ENCODE peak calls at places on chromosomes 3 and 15, in nine cellular contexts. L is left lung, E is heart right ventricle, V is lower lobe of right lung, R is nephron progenitor cell, C is MCF 10A, N is kidney epithelial cell, T is HFF-Myc, Z is A673. Q is an unnamed sample.

GRCh38 chr15:28043625-28044520 is 55.2 kb downstream of the OCA2 start:
- DNase-seq in L (no peak), E (no peak), V (no peak), R (no peak), C (no peak), N (peak), T (no peak), Z (no peak), Q (no peak)

GRCh38 chr3:45778761-45779201 is 17.6 kb downstream of the SLC6A20 start:
- DNase-seq in L (no peak), E (no peak), V (no peak), R (no peak), C (no peak), N (no peak), T (no peak), Z (no peak), Q (peak)

GRCh38 chr3:147113293-147114045 is 292.9 kb downstream of the ZIC4 start:
- DNase-seq in L (no peak), E (no peak), V (no peak), R (no peak), C (peak), N (peak), T (peak), Z (peak), Q (no peak)

GRCh38 chr3:45367451-45367850 is 20.9 kb upstream of the LARS2 start:
- DNase-seq in L (no peak), E (no peak), V (no peak), R (no peak), C (no peak), N (peak), T (peak), Z (no peak), Q (no peak)

GRCh38 chr3:149371723-149372114 is 5.7 kb downstream of the TM4SF1 start:
- DNase-seq in L (no peak), E (no peak), V (no peak), R (no peak), C (no peak), N (no peak), T (no peak), Z (no peak), Q (no peak)

GRCh38 chr3:41418961-41419691 is 219.8 kb downstream of the CTNNB1 start:
- DNase-seq in L (no peak), E (no peak), V (no peak), R (no peak), C (peak), N (peak), T (no peak), Z (no peak), Q (no peak)

GRCh38 chr3:35727179-35727578 is 87.9 kb downstream of the ARPP21 start:
- DNase-seq in L (no peak), E (no peak), V (no peak), R (no peak), C (no peak), N (no peak), T (no peak), Z (no peak), Q (no peak)

GRCh38 chr15:43433160-43433559 is 59.8 kb downstream of the TP53BP1 start:
- DNase-seq in L (no peak), E (no peak), V (no peak), R (no peak), C (no peak), N (no peak), T (no peak), Z (no peak), Q (no peak)

GRCh38 chr3:126389112-126389791 is 5.5 kb upstream of the CFAP100 start:
- DNase-seq in L (peak), E (peak), V (peak), R (peak), C (peak), N (no peak), T (peak), Z (peak), Q (peak)

GRCh38 chr3:12658593-12659058 is 5.3 kb downstream of the RAF1 start:
- DNase-seq in L (no peak), E (no peak), V (no peak), R (no peak), C (peak), N (no peak), T (peak), Z (peak), Q (no peak)

GRCh38 chr3:109188726-109189125 is 52.2 kb downstream of the C3orf85 start:
- DNase-seq in L (no peak), E (no peak), V (no peak), R (peak), C (no peak), N (no peak), T (no peak), Z (no peak), Q (no peak)

GRCh38 chr3:21390856-21391255 is 360.2 kb downstream of the ZNF385D start:
- DNase-seq in L (no peak), E (no peak), V (no peak), R (no peak), C (no peak), N (no peak), T (no peak), Z (no peak), Q (no peak)

GRCh38 chr3:173748140-173748539 is 350.6 kb downstream of the NLGN1 start:
- DNase-seq in L (no peak), E (no peak), V (no peak), R (no peak), C (no peak), N (no peak), T (no peak), Z (no peak), Q (no peak)

GRCh38 chr3:139571744-139572143 is 32.2 kb upstream of the RBP1 start:
- DNase-seq in L (no peak), E (no peak), V (no peak), R (no peak), C (no peak), N (no peak), T (no peak), Z (no peak), Q (no peak)

GRCh38 chr3:139572847-139573672 is 33.5 kb upstream of the RBP1 start:
- DNase-seq in L (no peak), E (no peak), V (peak), R (no peak), C (peak), N (no peak), T (no peak), Z (peak), Q (no peak)

GRCh38 chr3:139578783-139579182 is 39.2 kb upstream of the RBP1 start:
- DNase-seq in L (no peak), E (no peak), V (no peak), R (no peak), C (no peak), N (no peak), T (no peak), Z (no peak), Q (no peak)

GRCh38 chr3:139577899-139578298 is 38.4 kb upstream of the RBP1 start:
- DNase-seq in L (no peak), E (no peak), V (no peak), R (no peak), C (no peak), N (no peak), T (no peak), Z (peak), Q (no peak)

GRCh38 chr3:139574026-139574947 is 34.7 kb upstream of the RBP1 start:
- DNase-seq in L (no peak), E (peak), V (no peak), R (no peak), C (peak), N (no peak), T (no peak), Z (peak), Q (no peak)
- TF ChIP-seq CTCF in L (no peak), E (no peak), V (no peak), R (no peak), C (no peak), N (no peak), T (no peak), Z (peak), Q (no peak)

GRCh38 chr3:58356054-58356453 is 23.4 kb downstream of the PXK start:
- DNase-seq in L (no peak), E (peak), V (peak), R (no peak), C (no peak), N (no peak), T (no peak), Z (no peak), Q (no peak)

GRCh38 chr3:58358808-58359207 is 26.1 kb downstream of the PXK start:
- DNase-seq in L (no peak), E (no peak), V (no peak), R (no peak), C (no peak), N (no peak), T (no peak), Z (no peak), Q (no peak)

GRCh38 chr3:58358092-58358491 is 25.4 kb downstream of the PXK start:
- DNase-seq in L (no peak), E (no peak), V (no peak), R (no peak), C (no peak), N (no peak), T (no peak), Z (no peak), Q (no peak)

GRCh38 chr3:58355174-58355573 is 22.5 kb downstream of the PXK start:
- DNase-seq in L (no peak), E (no peak), V (no peak), R (no peak), C (no peak), N (no peak), T (no peak), Z (no peak), Q (no peak)

DNA sequence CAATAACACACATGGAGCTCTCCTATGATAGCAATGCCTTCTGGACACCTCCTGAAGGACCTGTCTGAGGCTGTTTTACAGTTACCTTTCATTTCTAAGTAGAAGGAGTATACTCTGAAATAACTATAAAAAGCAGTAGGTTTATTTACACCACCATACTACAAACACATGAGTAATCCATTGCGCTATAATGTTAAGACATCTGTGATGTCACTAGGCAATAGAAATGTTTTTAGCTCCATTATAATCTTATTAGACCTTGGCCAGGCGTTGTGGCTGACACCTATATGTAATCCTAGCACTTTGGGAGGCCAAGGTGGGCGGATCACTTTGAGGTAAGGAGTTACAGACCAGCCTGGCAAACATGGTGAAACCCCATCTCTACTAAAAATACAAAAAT is 24.7 kb downstream of the PXK start:
- DNase-seq in L (no peak), E (no peak), V (no peak), R (no peak), C (no peak), N (no peak), T (no peak), Z (no peak), Q (no peak)
- TF ChIP-seq CTCF in L (no peak), E (no peak), V (no peak), R (no peak), C (no peak), N (no peak), T (no peak), Z (no peak), Q (no peak)

GRCh38 chr15:75145027-75145841 is 56.4 kb upstream of the C15orf39 start:
- DNase-seq in L (no peak), E (no peak), V (no peak), R (no peak), C (peak), N (no peak), T (no peak), Z (no peak), Q (no peak)
- TF ChIP-seq CTCF in L (no peak), E (no peak), V (no peak), R (no peak), C (no peak), N (no peak), T (no peak), Z (no peak), Q (no peak)

GRCh38 chr15:65619636-65620290 is 2.0 kb upstream of the SLC24A1 start:
- DNase-seq in L (no peak), E (no peak), V (no peak), R (no peak), C (no peak), N (no peak), T (no peak), Z (no peak), Q (no peak)

GRCh38 chr15:65618575-65619109 is 3.1 kb upstream of the SLC24A1 start:
- DNase-seq in L (no peak), E (no peak), V (no peak), R (no peak), C (no peak), N (no peak), T (no peak), Z (no peak), Q (no peak)

GRCh38 chr15:65620833-65621232 is 905 bp upstream of the SLC24A1 start:
- DNase-seq in L (no peak), E (no peak), V (no peak), R (no peak), C (no peak), N (no peak), T (no peak), Z (no peak), Q (no peak)

GRCh38 chr15:65623103-65623502 is 1.4 kb downstream of the SLC24A1 start:
- DNase-seq in L (no peak), E (no peak), V (no peak), R (no peak), C (no peak), N (no peak), T (no peak), Z (no peak), Q (no peak)

DNA sequence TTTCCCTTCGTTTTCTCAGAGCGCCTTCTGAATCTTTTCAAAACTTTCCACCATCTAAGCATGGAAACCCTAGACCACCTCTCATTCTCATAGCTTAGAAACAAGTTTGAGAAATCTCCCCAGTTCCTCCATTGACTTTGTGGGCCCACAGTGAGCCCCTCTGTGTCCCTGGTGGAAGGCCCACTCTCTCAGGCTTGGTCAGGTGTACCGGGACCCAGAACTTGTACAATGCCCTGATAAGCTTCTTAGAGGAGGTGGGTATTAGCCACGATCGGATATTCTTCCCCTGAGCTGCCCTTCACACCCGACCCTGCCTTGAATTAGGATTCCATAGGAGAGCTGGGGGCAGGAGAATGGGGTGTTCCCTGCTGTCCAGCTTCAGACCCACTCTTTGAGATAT is at the start of gene SLC24A1:
- DNase-seq in L (no peak), E (no peak), V (no peak), R (no peak), C (no peak), N (no peak), T (no peak), Z (no peak), Q (no peak)
- TF ChIP-seq CTCF in L (no peak), E (no peak), V (no peak), R (no peak), C (no peak), N (no peak), T (no peak), Z (no peak), Q (no peak)

GRCh38 chr15:98781838-98782237 is 133.5 kb downstream of the IGF1R start:
- DNase-seq in L (no peak), E (no peak), V (no peak), R (no peak), C (no peak), N (no peak), T (no peak), Z (no peak), Q (no peak)
- TF ChIP-seq CTCF in L (no peak), E (no peak), V (no peak), R (no peak), C (no peak), N (no peak), T (no peak), Z (no peak), Q (no peak)

DNA sequence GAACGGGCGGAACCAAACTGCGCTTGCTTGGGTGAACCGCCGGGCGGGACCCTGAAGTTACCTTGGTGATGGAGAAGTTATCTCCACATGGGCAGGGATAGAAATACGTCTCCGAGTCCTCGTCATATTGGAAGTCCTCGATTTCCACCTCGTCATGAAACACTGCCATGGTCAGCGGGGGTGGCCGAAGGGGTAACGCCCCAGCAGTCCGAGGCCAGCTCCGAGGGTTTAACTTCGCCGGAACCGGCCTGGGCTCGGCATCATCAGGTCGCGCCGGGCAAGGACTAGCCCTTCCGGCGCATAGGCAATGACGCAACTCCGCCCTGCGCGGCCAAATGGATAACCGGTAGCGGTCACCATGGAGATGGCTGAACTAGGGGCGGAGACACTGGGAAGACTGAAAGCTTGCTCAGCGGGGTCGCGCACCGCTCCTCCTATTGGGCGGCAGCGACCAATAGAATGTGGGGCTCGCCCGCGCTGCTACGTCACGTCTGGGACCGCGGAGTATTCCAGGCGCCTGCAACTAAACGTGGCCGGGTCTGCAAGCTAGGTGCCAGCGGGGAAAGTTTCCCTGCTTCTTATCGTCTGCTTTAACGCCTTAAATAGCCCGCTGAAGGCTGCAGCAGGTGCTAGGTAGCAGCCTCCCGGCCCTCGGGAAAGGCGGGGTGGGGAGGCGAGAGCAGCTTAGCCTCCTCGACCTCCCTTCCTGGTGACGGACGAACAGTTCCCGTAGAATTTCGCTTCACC is at the start of the genes DPH3 and OXNAD1:
- DNase-seq in L (peak), E (peak), V (peak), R (peak), C (peak), N (peak), T (peak), Z (peak), Q (peak)
- TF ChIP-seq CTCF in L (no peak), E (peak), V (no peak), R (no peak), C (no peak), N (no peak), T (no peak), Z (no peak), Q (peak)

GRCh38 chr15:79218588-79219200 is 63.8 kb upstream of the ANKRD34C start:
- DNase-seq in L (no peak), E (peak), V (no peak), R (no peak), C (peak), N (no peak), T (peak), Z (peak), Q (no peak)

GRCh38 chr15:79219393-79220056 is 63.0 kb upstream of the ANKRD34C start:
- DNase-seq in L (no peak), E (no peak), V (no peak), R (no peak), C (no peak), N (no peak), T (no peak), Z (no peak), Q (no peak)

GRCh38 chr15:79221696-79222095 is 60.8 kb upstream of the ANKRD34C start:
- DNase-seq in L (no peak), E (no peak), V (no peak), R (no peak), C (no peak), N (no peak), T (no peak), Z (no peak), Q (no peak)
- TF ChIP-seq CTCF in L (no peak), E (no peak), V (no peak), R (no peak), C (no peak), N (no peak), T (no peak), Z (no peak), Q (no peak)